ENCODE peak calls at places on chromosomes 13 and 19, in four cellular contexts. N is WERI-Rb-1, C is lower lobe of right lung, M is psoas muscle. D is an unnamed sample.

GRCh38 chr19:12828494-12828893 is 5.9 kb downstream of the RTBDN start:
- DNase-seq in N (peak), M (no peak), C (no peak), D (no peak)

GRCh38 chr19:10292206-10292788 is 2.5 kb downstream of the ICAM5 start:
- DNase-seq in C (peak), N (peak), M (peak), D (no peak)

GRCh38 chr19:18098891-18099622 is 1.5 kb downstream of the MAST3 start:
- DNase-seq in C (peak), M (no peak), N (no peak), D (no peak)

GRCh38 chr19:38695319-38695683 is 47.9 kb downstream of the ACTN4 start:
- DNase-seq in M (no peak), N (no peak), C (no peak), D (no peak)

GRCh38 chr19:4375164-4375619 is 25.2 kb downstream of the SH3GL1 start:
- DNase-seq in N (no peak), C (peak), M (peak), D (no peak)

GRCh38 chr19:49691243-49692101 is 556 bp downstream of the CPT1C start:
- DNase-seq in M (peak), C (peak), N (peak), D (no peak)

GRCh38 chr13:99388334-99388923 is 81.2 kb upstream of the GPR183 start:
- DNase-seq in C (no peak), N (peak), M (no peak), D (no peak)

GRCh38 chr19:18304496-18305312 is 18.2 kb downstream of the LSM4 start:
- DNase-seq in C (peak), N (peak), M (peak), D (no peak)

GRCh38 chr13:79525051-79525450 is 44.1 kb downstream of the NDFIP2 start:
- DNase-seq in C (no peak), M (no peak), N (no peak), D (no peak)

GRCh38 chr13:34413538-34414210 is 528.4 kb upstream of the NBEA start:
- DNase-seq in N (no peak), C (no peak), M (no peak), D (no peak)

GRCh38 chr13:45199716-45200115 is 1.1 kb downstream of the KCTD4 start:
- DNase-seq in N (no peak), C (no peak), M (no peak), D (no peak)
- TF ChIP-seq CTCF in N (no peak), C (no peak), M (no peak), D (no peak)

DNA sequence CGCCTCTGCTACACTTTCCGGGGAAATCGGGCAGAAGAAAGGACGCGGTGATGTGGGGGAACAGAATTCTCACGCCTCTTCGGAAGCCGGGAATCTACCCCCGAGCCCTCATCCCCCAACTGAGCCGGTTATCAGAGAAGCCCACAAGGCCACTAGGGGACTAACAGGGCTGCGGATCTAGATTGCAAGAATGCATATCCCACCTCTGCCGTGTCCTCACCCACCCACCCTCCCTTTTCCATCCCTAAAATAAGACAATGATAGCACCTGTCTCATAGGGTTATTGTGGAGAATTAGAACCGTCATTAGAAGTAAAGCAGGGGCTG is 1.1 kb downstream of the IGFLR1 start:
- DNase-seq in C (no peak), M (no peak), N (no peak), D (no peak)
- H3K4me3 ChIP-seq in C (peak), M (peak), N (peak), D (peak)

GRCh38 chr13:94824601-94825000 is 112.3 kb upstream of the SOX21 start:
- DNase-seq in N (no peak), M (no peak), C (no peak), D (no peak)

GRCh38 chr13:94825507-94825906 is 113.2 kb upstream of the SOX21 start:
- DNase-seq in C (no peak), M (peak), N (no peak), D (no peak)

GRCh38 chr13:94822356-94822755 is 110.0 kb upstream of the SOX21 start:
- DNase-seq in N (no peak), M (no peak), C (no peak), D (no peak)
- TF ChIP-seq CTCF in N (no peak), M (no peak), C (no peak), D (no peak)

GRCh38 chr13:30736921-30737320 is 1.6 kb downstream of the ALOX5AP start:
- DNase-seq in M (no peak), C (no peak), N (no peak), D (no peak)
- H3K4me3 ChIP-seq in M (no peak), C (peak), N (no peak), D (no peak)

GRCh38 chr19:50794074-50794777 is 4.0 kb downstream of the ACP4 start:
- DNase-seq in N (peak), C (no peak), M (no peak), D (no peak)
- TF ChIP-seq CTCF in N (peak), C (no peak), M (no peak), D (no peak)

DNA sequence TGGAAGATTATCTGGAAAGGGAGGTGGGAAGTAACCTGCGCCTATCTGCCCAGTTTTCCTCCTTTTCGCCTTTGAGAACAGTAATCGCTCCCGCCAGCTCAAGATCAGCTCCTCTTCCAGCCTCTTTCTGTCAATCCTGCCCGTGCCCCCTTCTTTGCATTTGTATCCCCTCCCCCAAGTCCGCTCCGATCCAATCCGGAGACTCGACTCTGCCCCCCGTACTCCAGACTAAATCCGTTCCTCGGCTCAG is 327 bp upstream of the RAB4B start:
- DNase-seq in C (no peak), N (no peak), M (no peak), D (no peak)
- H3K4me3 ChIP-seq in C (peak), N (peak), M (peak), D (peak)